ENCODE peak calls at places on chromosomes 6 and 20, in four cellular contexts. O is heart left ventricle, F is tibial nerve, N is sigmoid colon. P is an unnamed sample.

GRCh38 chr6:41027799-41028617 is 11.0 kb downstream of the UNC5CL start:
- DNase-seq in O (peak), N (peak), F (peak), P (peak)

GRCh38 chr6:128538763-128539162 is 18.4 kb upstream of the PTPRK start:
- DNase-seq in N (no peak), F (no peak), O (no peak), P (no peak)

GRCh38 chr20:56781108-56781739 is 152.1 kb downstream of the TFAP2C start:
- DNase-seq in O (no peak), F (no peak), N (no peak), P (no peak)

GRCh38 chr6:85459224-85459901 is 9.5 kb downstream of the NT5E start:
- DNase-seq in N (no peak), O (no peak), F (no peak), P (no peak)

GRCh38 chr6:20328266-20328946 is 73.3 kb upstream of the E2F3 start:
- DNase-seq in N (no peak), O (no peak), F (no peak), P (no peak)

GRCh38 chr6:166330612-166331011 is 11.7 kb downstream of the SFT2D1 start:
- DNase-seq in O (peak), F (no peak), N (no peak), P (no peak)

GRCh38 chr6:37058084-37058586 is 52.7 kb downstream of the FGD2 start:
- DNase-seq in N (no peak), O (no peak), F (no peak), P (no peak)

GRCh38 chr6:159730277-159730676 is 3.0 kb downstream of the WTAP start:
- DNase-seq in N (no peak), O (no peak), F (no peak), P (no peak)

GRCh38 chr20:9408422-9409300 is 105.7 kb upstream of the LAMP5 start:
- DNase-seq in N (no peak), O (no peak), F (no peak), P (no peak)

GRCh38 chr20:41411458-41411857 is 44.8 kb upstream of the EMILIN3 start:
- DNase-seq in F (no peak), N (no peak), O (no peak), P (no peak)

GRCh38 chr6:83368582-83368981 is 62.3 kb downstream of the ME1 start:
- DNase-seq in F (no peak), N (no peak), O (no peak), P (no peak)

GRCh38 chr6:40308533-40309306 is 278.4 kb downstream of the LRFN2 start:
- DNase-seq in N (no peak), F (peak), O (no peak), P (peak)

GRCh38 chr6:36984581-36985383 is 1.2 kb downstream of the MTCH1 start:
- DNase-seq in F (no peak), N (peak), O (peak), P (no peak)

GRCh38 chr20:59866338-59866737 is 67.1 kb downstream of the SYCP2 start:
- DNase-seq in O (no peak), F (no peak), N (no peak), P (no peak)

GRCh38 chr20:34772437-34772836 is 53.0 kb downstream of the NCOA6 start:
- DNase-seq in F (no peak), O (no peak), N (no peak), P (no peak)
- TF ChIP-seq POLR2A in F (no peak), O (no peak), N (no peak), P (no peak)

GRCh38 chr20:62135573-62136266 is 7.5 kb downstream of the PSMA7 start:
- DNase-seq in F (no peak), N (no peak), O (no peak), P (no peak)
- TF ChIP-seq POLR2A in F (peak), N (no peak), O (no peak), P (no peak)

GRCh38 chr20:53611449-53611894 is 17.8 kb upstream of the ZNF217 start:
- DNase-seq in F (no peak), N (peak), O (peak), P (no peak)

GRCh38 chr20:53606364-53606985 is 12.8 kb upstream of the ZNF217 start:
- DNase-seq in O (no peak), N (no peak), F (no peak), P (no peak)

GRCh38 chr20:53608071-53608455 is 14.4 kb upstream of the ZNF217 start:
- DNase-seq in F (no peak), O (no peak), N (no peak), P (no peak)

GRCh38 chr20:53609501-53610445 is 16.1 kb upstream of the ZNF217 start:
- DNase-seq in O (peak), N (peak), F (no peak), P (no peak)

GRCh38 chr20:53608456-53609413 is 15.1 kb upstream of the ZNF217 start:
- DNase-seq in O (no peak), N (no peak), F (no peak), P (peak)
- TF ChIP-seq POLR2A in O (no peak), N (no peak), F (no peak), P (no peak)

DNA sequence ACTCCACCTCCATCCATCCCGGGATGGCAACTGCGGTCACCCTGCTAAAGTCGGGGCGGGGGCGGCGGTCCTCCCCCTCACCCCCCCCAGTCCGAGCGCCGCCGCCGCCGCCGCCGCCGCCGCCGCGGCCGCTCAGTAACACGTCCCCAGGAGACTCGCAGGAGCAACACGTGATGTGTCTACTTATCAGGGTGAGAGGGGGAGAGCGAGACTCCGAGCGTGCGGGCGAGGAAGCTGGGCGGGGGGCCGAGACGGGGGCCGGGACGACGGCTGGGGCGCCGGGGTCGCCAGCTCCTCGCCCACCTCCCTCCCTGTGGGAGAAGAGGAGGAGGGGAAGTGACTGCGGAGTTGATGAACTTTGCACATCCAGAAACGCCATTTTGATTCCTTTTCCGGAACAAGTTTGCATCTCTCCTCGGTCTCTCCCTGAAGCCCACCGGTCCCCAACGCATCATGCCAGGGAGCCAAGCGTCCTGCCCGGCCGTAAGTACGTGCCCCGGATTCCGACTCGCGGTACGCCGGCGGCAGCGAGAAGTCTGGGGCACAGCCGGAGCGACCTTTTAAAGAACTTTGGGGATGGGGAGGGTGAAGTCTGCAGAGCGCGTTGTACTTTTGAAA is at the start of gene RREB1:
- DNase-seq in F (peak), O (peak), N (peak), P (peak)
- TF ChIP-seq POLR2A in F (peak), O (no peak), N (no peak), P (peak)

GRCh38 chr20:10673176-10673830 is 496 bp downstream of the JAG1 start:
- DNase-seq in N (peak), F (no peak), O (peak), P (no peak)

GRCh38 chr20:10672579-10673127 is 1.1 kb downstream of the JAG1 start:
- DNase-seq in N (peak), F (no peak), O (peak), P (no peak)

GRCh38 chr20:10674684-10675455 is 1.1 kb upstream of the JAG1 start:
- DNase-seq in O (peak), F (peak), N (peak), P (peak)

GRCh38 chr20:10675456-10675848 is 1.7 kb upstream of the JAG1 start:
- DNase-seq in F (no peak), O (no peak), N (no peak), P (no peak)

DNA sequence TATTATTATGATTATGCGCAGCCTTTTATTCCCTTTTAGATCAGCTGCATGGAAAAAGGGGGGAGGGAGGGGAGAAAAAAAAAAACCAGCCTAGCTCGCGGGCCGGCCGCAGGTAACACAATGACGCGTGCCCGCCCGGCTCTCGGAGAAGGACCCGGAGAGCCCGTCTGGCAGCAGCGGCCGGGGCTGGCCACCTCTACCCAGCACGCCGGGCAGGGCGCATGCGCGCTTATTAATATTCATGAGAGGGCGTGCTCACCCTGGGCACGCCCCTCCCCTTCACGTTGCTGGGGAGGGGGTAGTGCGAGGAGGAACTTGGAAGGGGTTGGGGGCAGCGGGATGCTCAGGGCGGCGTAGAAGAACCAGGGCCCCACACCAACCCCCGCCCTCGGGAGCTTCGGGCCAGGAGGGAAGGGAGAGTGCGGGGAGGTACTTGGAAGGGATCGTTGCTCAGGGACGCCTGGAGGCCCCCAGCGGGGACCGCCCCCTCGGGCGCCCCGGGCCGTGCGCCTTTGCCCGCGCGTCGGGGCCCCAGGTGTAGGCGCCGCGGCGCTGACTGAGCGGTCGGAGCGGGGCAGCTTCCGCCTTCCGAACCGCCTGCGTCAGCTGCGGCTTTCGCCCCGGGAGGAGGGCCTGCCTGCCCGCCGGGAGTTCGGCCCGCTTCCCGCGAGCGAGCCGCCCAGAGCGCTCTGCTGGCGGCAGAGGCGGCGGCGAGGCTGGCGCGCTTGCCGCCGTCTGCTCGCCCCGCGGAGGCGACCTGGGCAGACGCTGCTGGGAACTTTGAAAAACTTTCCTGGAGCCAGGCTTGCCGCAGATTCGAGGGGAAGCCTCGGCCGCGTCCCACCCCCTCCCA is at the start of gene JAG1:
- DNase-seq in F (peak), O (peak), N (peak), P (peak)
- TF ChIP-seq POLR2A in F (peak), O (peak), N (peak), P (peak)

GRCh38 chr20:44966030-44966961 is at the start of gene STK4:
- DNase-seq in O (peak), N (peak), F (peak), P (peak)
- TF ChIP-seq POLR2A in O (no peak), N (peak), F (peak), P (peak)

DNA sequence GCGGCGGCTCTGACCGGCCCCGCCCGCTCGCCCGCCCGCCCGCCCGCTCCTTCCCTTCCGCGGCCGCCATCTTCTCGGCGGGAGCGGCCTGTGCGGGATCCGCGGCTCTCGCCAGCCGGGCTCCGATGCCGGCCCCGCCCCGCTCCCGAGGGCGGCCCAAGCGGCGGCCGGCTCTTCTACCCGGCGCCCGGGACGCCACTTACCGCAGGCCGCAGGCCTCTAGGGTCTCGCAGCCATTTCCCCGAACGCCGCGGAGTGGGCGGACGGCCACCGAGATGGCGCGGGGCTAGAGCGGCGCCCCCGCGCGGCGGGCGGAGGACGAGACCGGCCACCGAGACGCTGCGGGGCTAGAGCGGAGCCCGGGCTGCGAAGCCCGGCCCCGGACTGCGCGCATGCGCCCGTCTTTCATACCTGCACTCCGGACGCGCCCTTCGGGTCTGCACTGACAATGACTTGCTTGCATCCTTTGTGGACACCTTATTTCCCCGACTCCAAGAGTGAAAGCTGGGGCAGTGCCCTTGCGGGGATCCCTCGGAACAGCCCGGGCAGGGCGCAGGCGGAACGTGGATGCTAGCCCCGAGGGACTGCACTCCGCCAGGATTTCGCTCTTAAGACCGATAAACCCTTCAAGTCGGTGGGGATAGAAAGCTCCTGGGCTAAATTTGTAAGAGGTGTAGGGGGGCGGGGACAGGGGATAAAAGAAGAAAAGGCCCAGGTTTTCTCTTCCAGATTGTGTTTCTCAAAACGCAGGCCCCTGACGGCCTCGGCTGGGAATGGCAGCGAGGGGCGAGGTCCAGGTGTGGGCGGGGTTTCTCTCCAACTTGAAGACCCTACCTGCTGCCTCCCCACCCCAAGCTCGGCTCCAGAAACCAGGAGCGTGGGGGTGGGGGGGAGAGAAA is at the start of gene DIDO1:
- DNase-seq in F (peak), N (peak), O (peak), P (peak)
- TF ChIP-seq POLR2A in F (peak), N (peak), O (no peak), P (peak)

DNA sequence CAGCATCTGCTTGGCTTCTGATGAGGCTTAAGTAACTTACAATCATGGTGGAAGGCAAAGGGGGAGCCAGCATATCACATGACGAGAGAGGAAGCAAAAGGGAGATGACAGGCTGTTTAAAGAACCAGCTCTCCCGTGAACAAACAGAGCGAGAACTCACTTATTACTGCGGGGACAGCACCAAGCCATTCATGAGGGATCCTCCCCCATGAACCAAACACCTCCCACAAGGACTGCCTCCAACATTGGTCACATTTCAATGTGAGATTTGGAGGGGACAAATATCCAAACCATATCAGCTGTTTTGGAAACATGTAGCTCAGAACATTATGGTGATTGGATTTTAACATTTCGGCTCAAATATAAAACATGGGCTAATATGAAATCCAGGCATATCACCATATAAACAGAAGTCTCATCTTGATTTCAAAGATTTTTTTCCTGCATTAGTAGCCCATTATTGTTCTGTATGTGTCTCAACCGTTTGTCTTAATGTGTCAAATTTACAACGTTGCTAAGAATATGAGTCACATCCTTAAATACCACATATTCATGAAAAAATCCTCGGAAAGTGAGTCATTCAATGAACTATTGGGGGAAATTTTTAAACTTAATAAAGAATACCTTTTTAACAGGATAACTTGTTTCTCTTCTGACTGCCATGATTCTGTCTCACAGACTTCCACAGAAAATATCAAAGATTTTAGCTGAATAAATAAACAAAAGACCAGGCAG is 894.3 kb downstream of the TFAP2A start:
- DNase-seq in N (no peak), O (no peak), F (no peak), P (no peak)
- TF ChIP-seq POLR2A in N (no peak), O (no peak), F (no peak), P (no peak)

GRCh38 chr6:107495196-107495643 is 5.3 kb downstream of the SOBP start:
- DNase-seq in N (peak), F (no peak), O (peak), P (peak)
- TF ChIP-seq POLR2A in N (no peak), F (no peak), O (no peak), P (no peak)